ENCODE peak calls at places on chromosome X, in four cellular contexts. I is H1, S is K562, M is HepG2. B is an unnamed sample.

GRCh38 chrX:134971926-134972325 is 18.9 kb upstream of the SMIM10 start:
- DNase-seq in I (no peak), S (no peak), M (no peak), B (no peak)

GRCh38 chrX:11451133-11451532 is 157.9 kb downstream of the AMELX start:
- DNase-seq in I (no peak), S (no peak), M (no peak), B (no peak)

GRCh38 chrX:25925956-25926355 is 212.2 kb upstream of the MAGEB18 start:
- DNase-seq in I (no peak), S (no peak), M (no peak), B (no peak)

GRCh38 chrX:8815460-8816065 is 14.4 kb upstream of the FAM9A start:
- DNase-seq in I (no peak), S (peak), M (peak), B (peak)

GRCh38 chrX:3227526-3227925 is 118.9 kb downstream of the MXRA5 start:
- DNase-seq in I (no peak), S (no peak), M (no peak), B (no peak)

GRCh38 chrX:96929036-96929435 is 45.3 kb downstream of the RPA4 start:
- DNase-seq in I (no peak), S (no peak), M (no peak), B (no peak)

GRCh38 chrX:130028196-130028595 is 45.8 kb downstream of the BCORL1 start:
- DNase-seq in I (no peak), S (peak), M (no peak), B (no peak)

GRCh38 chrX:81489987-81490386 is 288.1 kb downstream of the SH3BGRL start:
- DNase-seq in I (no peak), S (peak), M (no peak), B (no peak)

GRCh38 chrX:28312259-28312658 is 275.0 kb upstream of the IL1RAPL1 start:
- DNase-seq in I (no peak), S (no peak), M (no peak), B (no peak)

GRCh38 chrX:150693782-150694574 is 782 bp downstream of the MTMR1 start:
- DNase-seq in I (peak), S (peak), M (peak), B (no peak)

GRCh38 chrX:3651272-3651671 is 62.2 kb downstream of the PRKX start:
- DNase-seq in I (no peak), S (peak), M (no peak), B (no peak)

GRCh38 chrX:110600745-110601310 is 194.8 kb downstream of the CHRDL1 start:
- DNase-seq in I (no peak), S (no peak), M (no peak), B (no peak)

GRCh38 chrX:73127700-73128241 is 48.5 kb upstream of the PABPC1L2A start:
- DNase-seq in I (peak), S (no peak), M (no peak), B (no peak)

GRCh38 chrX:314781-315595 is 3.6 kb downstream of the GTPBP6 start:
- DNase-seq in I (no peak), S (no peak), M (no peak), B (no peak)

GRCh38 chrX:16114640-16115039 is 8.7 kb upstream of the GRPR start:
- DNase-seq in I (no peak), S (no peak), M (no peak), B (no peak)
- TF ChIP-seq HDAC6 in I (no peak), S (no peak), M (no peak), B (no peak)

DNA sequence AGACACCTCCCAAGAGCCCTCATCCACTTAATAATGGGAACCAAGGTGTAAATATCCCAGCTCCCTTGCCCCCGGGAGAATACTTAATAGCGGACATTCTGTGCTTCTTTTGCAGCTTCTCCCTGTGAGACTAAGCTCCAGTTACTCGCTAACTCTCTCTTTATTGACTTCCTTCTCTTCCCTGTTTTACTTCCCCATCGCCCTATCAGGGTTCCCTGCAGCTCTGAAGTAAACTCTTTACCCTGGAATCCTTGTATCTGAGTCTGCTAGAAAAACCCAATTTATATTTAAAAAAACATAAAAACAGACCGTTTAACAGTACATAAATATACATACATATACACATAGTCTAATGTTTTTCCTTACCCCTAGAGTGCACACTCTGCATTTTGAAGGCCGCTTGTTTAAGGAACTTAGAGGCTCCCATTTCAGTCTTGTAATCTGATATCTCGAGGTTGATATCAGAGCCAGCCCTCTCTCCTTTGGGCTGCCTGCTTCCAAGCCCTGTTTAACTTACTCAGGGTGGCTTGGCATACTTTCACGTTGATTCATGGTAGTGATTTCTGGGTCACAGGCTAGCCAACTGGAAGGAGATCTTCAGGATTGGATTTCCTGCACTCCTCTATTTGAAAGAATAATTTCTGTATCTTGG is 177.4 kb upstream of the SCML1 start:
- DNase-seq in I (no peak), S (no peak), M (no peak), B (no peak)
- TF ChIP-seq HDAC6 in I (no peak), S (no peak), M (no peak), B (no peak)

DNA sequence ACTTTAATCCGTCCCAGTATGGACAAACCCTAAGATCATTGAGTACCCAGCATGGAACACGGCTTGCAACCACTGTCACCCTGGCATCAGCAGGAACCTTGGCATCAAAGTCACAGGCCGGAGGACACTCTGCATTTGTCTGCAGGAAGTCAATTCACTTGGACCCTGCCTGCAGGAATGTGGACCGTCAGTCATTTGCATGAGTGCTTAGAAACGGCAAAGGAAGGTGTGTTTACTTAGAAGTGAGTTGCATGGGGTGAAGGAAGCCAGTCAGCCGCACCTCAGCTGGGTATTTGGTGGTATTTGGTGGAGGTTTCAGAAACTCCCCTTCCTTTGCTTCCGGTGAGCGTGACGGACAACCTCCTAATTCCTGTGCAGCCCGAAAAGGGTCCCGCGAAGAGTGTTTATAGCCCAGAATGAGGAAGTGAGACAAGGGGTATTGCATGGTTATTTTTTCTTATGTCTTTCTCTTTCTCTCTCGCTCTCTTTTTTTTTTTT is 15.5 kb downstream of the P2RY8 start:
- DNase-seq in I (peak), S (no peak), M (peak), B (peak)
- TF ChIP-seq HDAC6 in I (no peak), S (no peak), M (no peak), B (no peak)

GRCh38 chrX:45756562-45756961 is 555.9 kb upstream of the DIPK2B start:
- DNase-seq in I (no peak), S (no peak), M (no peak), B (no peak)

GRCh38 chrX:45758319-45758718 is 557.6 kb upstream of the DIPK2B start:
- DNase-seq in I (no peak), S (no peak), M (no peak), B (peak)

GRCh38 chrX:45760187-45760742 is 559.6 kb upstream of the DIPK2B start:
- DNase-seq in I (no peak), S (no peak), M (no peak), B (no peak)

GRCh38 chrX:45757272-45757671 is 556.6 kb upstream of the DIPK2B start:
- DNase-seq in I (no peak), S (no peak), M (no peak), B (no peak)

DNA sequence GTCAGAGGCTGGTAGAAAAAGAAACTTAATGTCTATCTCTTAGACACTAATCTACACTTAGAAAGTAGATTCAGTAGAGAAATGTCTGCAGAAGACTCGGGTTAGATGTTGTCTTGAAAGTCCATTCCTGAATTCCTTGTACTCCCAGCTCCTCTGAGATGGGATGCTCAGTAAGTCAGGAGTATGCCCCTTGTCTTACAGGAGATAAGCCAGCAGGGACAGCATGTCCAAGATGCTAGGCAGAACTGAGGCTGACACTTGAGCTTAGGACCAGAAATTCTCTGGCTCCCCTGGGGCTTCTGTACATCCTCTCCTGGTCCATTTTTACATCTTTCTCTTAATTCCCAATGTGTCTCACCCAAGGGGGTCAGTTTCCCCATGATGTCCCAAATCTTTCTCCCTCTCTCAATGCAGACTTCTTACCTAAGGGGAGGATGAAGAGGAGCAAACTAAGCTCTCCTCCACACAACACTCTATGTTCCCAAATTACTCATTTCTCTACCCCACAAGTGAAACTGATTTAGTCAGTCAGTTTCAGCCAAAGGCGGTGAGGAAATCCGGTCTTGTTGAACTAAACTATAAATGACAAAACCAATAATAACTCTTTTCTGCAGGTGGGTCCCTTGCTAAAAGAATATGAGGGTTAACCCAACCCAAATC is 558.2 kb upstream of the DIPK2B start:
- DNase-seq in I (no peak), S (no peak), M (no peak), B (peak)
- TF ChIP-seq HDAC6 in I (no peak), S (no peak), M (no peak), B (no peak)

GRCh38 chrX:44742480-44743155 is 101.2 kb upstream of the DUSP21 start:
- DNase-seq in I (no peak), S (peak), M (no peak), B (no peak)

GRCh38 chrX:44744828-44745227 is 99.0 kb upstream of the DUSP21 start:
- DNase-seq in I (no peak), S (no peak), M (no peak), B (no peak)

GRCh38 chrX:44748014-44748413 is 95.8 kb upstream of the DUSP21 start:
- DNase-seq in I (no peak), S (peak), M (no peak), B (no peak)

DNA sequence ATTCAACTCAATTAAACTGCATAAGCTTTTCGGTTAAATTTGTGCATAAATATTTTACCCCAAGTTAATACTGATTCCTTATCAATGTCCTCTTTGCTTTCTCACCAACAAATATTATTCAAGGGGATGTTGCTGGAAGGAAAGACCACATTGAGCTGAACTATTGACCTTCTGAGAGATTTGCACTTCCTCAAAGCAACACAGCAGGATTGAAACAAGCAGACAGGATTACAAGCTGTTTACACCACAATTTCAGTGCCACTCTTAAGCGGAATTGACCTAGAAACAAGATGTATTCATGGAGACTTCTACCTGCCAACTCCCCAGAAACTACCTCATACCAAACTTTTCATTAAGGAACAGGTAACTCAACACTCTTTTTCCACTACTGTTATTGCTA is 96.5 kb upstream of the DUSP21 start:
- DNase-seq in I (no peak), S (no peak), M (no peak), B (no peak)
- TF ChIP-seq HDAC6 in I (no peak), S (no peak), M (no peak), B (no peak)

DNA sequence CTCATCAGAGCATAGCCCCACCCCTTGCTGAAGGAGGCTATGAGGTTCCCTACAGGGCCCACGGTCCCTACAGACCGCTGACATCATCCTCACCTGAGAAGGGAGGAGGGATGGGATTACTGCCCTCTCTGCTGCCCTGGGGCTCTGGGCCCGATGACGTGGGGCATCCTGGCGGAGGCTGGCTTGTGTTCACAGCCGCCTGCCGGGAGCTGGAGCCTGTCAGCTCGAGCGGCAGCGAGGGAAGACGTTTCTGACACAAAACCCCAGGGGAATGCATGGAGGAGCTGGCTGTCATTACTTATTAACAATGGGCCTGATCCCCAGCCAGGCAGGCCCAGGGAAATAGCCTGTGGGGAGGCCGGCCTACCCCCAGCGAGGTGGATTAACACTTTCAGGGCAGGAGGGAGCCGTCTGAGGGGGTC is 106.6 kb upstream of the ATP6AP2 start:
- DNase-seq in I (peak), S (no peak), M (peak), B (no peak)
- TF ChIP-seq HDAC6 in I (no peak), S (no peak), M (no peak), B (no peak)

GRCh38 chrX:16882188-16882587 is 12.0 kb upstream of the RBBP7 start:
- DNase-seq in I (no peak), S (peak), M (no peak), B (no peak)
- TF ChIP-seq HDAC6 in I (no peak), S (no peak), M (no peak), B (no peak)

GRCh38 chrX:39263946-39264483 is 462.8 kb downstream of the MID1IP1 start:
- DNase-seq in I (no peak), S (no peak), M (no peak), B (no peak)

GRCh38 chrX:39258331-39258730 is 457.1 kb downstream of the MID1IP1 start:
- DNase-seq in I (no peak), S (peak), M (no peak), B (no peak)

GRCh38 chrX:39262641-39263040 is 461.4 kb downstream of the MID1IP1 start:
- DNase-seq in I (no peak), S (no peak), M (no peak), B (no peak)

GRCh38 chrX:39260965-39261364 is 459.7 kb downstream of the MID1IP1 start:
- DNase-seq in I (no peak), S (no peak), M (no peak), B (no peak)

GRCh38 chrX:39261446-39262147 is 460.3 kb downstream of the MID1IP1 start:
- DNase-seq in I (no peak), S (peak), M (peak), B (no peak)
- TF ChIP-seq HDAC6 in I (no peak), S (no peak), M (no peak), B (no peak)

DNA sequence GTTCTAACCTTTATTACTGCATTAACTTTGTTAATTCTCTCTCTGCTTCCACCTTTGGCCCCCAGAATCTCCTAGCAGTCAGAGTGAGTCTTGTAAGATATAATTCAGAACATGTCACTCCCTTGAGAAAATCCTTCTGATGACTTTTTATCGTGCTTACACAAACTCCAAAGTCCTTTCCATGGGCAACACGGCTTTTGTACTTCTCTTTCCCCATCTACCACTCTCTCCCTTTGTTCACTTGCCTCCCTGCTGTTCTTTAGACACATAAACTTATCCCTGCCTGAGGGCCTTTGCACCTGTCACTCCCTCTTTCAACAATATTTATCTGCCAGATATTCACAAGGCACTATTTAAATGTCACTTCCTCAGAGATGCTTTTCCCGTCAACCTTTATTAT is 64.8 kb downstream of the MAOB start:
- DNase-seq in I (no peak), S (no peak), M (no peak), B (no peak)
- TF ChIP-seq HDAC6 in I (no peak), S (no peak), M (no peak), B (no peak)

B was measured in GM12878.